ENCODE peak calls at places on chromosome 22, in seven cellular contexts. D is stomach, R is A549, Z is thyroid gland, H is endothelial cell of umbilical vein, Q is body of pancreas, K is uterus. B is an unnamed sample.

GRCh38 chr22:24157783-24158170 is 23.5 kb upstream of the SUSD2 start:
- DNase-seq in H (no peak), R (no peak), Z (no peak), K (no peak), D (no peak), Q (no peak), B (no peak)

GRCh38 chr22:40621309-40622151 is 15.0 kb downstream of the MRTFA start:
- DNase-seq in Z (no peak), H (no peak), Q (no peak), D (no peak), K (no peak), R (no peak), B (no peak)

GRCh38 chr22:22945195-22945594 is 57.6 kb downstream of the IGLL5 start:
- DNase-seq in K (no peak), Z (no peak), D (peak), R (no peak), H (no peak), Q (no peak), B (no peak)

GRCh38 chr22:23180301-23180892 is at the start of gene BCR:
- DNase-seq in D (peak), H (peak), K (peak), R (peak), Q (peak), Z (peak), B (peak)

GRCh38 chr22:28706845-28707244 is 27.2 kb upstream of the TTC28 start:
- DNase-seq in Z (no peak), H (no peak), K (no peak), D (no peak), Q (no peak), R (no peak), B (no peak)

GRCh38 chr22:43376765-43377485 is 33.8 kb upstream of the SCUBE1 start:
- DNase-seq in Q (peak), D (peak), R (no peak), H (no peak), K (no peak), Z (peak), B (no peak)

GRCh38 chr22:50015451-50016307 is 3.1 kb upstream of the IL17REL start:
- DNase-seq in D (no peak), K (no peak), Z (no peak), H (no peak), R (no peak), Q (peak), B (no peak)

GRCh38 chr22:41725510-41726110 is 26.3 kb downstream of the MEI1 start:
- DNase-seq in Z (no peak), Q (no peak), H (no peak), R (peak), K (no peak), D (no peak), B (no peak)

GRCh38 chr22:22400964-22401363 is 107.6 kb downstream of the ZNF280B start:
- DNase-seq in K (no peak), Q (no peak), R (no peak), H (no peak), Z (no peak), D (no peak), B (no peak)

GRCh38 chr22:38782402-38783094 is 11.4 kb downstream of the DNAL4 start:
- DNase-seq in D (no peak), K (no peak), Z (no peak), R (no peak), H (no peak), Q (no peak), B (peak)

GRCh38 chr22:48222742-48223487 is 1460.5 kb downstream of the TBC1D22A start:
- DNase-seq in D (no peak), R (no peak), H (no peak), Q (no peak), K (no peak), Z (no peak), B (no peak)

GRCh38 chr22:44701824-44702478 is at the start of gene PRR5:
- DNase-seq in Q (peak), Z (peak), R (peak), D (peak), K (peak), H (peak), B (no peak)

GRCh38 chr22:20436309-20437252 is 1.0 kb downstream of the SCARF2 start:
- DNase-seq in K (peak), Q (no peak), H (peak), R (no peak), Z (peak), D (no peak), B (no peak)

GRCh38 chr22:50173983-50174355 is 3.4 kb downstream of the PANX2 start:
- DNase-seq in K (no peak), Z (no peak), Q (no peak), H (no peak), D (no peak), R (no peak), B (no peak)

GRCh38 chr22:23700706-23701105 is 9.9 kb downstream of the RGL4 start:
- DNase-seq in R (no peak), H (no peak), Z (no peak), K (no peak), Q (peak), D (no peak), B (no peak)

GRCh38 chr22:42022162-42022847 is 23.7 kb downstream of the WBP2NL start:
- DNase-seq in R (peak), Q (no peak), Z (no peak), D (no peak), K (no peak), H (no peak), B (no peak)

GRCh38 chr22:33438273-33438672 is 380.1 kb upstream of the SYN3 start:
- DNase-seq in H (no peak), D (no peak), R (peak), Q (no peak), K (peak), Z (no peak), B (peak)

GRCh38 chr22:20131593-20131855 is at the start of gene ZDHHC8:
- DNase-seq in D (peak), H (no peak), K (no peak), Z (peak), R (no peak), Q (peak), B (no peak)

GRCh38 chr22:37561209-37562048 is 1.1 kb downstream of the CDC42EP1 start:
- DNase-seq in R (peak), H (peak), Q (peak), K (peak), Z (peak), D (peak), B (peak)

GRCh38 chr22:37559521-37559900 is 769 bp upstream of the CDC42EP1 start:
- DNase-seq in D (no peak), Z (no peak), K (no peak), H (no peak), R (no peak), Q (no peak), B (no peak)

GRCh38 chr22:37560682-37561208 is 465 bp downstream of the CDC42EP1 start:
- DNase-seq in D (no peak), Q (peak), R (no peak), H (peak), K (peak), Z (peak), B (no peak)

GRCh38 chr22:37558815-37559214 is 1.5 kb upstream of the CDC42EP1 start:
- DNase-seq in Q (no peak), R (no peak), D (no peak), Z (no peak), H (no peak), K (no peak), B (no peak)

GRCh38 chr22:37559901-37560681 is at the start of gene CDC42EP1:
- DNase-seq in H (peak), Z (peak), D (peak), Q (peak), K (peak), R (peak), B (peak)
- TF ChIP-seq POLR2A in H (peak), Z (peak), D (no peak), Q (peak), K (peak), R (peak), B (peak)

DNA sequence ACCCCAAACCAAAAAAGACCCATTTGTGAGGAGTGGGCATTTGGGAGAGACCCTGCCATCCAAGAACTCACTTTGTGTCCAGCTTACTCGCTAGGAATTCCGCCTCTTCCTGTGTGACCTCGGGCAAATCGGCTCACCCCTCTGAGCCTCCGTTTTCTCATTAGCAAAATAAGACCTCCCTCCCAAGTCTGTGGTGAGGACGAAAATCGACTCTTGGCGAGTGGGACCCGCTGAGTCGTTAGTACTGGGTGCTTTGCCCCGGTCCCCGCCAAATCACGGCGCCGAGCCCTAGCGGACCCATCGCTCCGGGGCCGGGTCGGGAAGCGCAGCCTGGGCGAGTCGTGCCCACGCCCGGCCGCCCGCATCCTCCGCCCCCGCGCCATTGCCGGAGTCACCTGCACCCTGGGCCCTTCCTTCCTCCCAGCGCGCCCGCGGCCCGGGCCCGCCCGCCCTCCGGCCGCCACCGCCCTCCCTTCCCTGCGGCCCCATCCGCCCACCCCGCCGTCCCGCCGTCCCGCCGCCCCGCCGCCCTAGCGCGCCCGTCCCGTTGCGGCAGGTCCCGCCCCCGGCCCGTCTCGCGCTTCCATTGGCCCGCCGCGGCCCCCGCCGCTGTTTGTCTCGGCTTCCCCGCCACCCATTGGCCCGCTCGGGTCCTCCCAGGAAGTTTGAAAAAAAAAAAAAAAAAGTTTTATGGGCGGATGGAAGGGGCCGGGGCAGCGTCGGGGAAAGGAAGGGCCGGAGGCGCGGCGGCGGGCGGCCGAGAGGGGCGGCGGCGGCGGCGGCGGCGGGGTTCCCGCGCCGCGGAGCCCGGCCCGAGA is 48.9 kb downstream of the TRIOBP start:
- DNase-seq in Q (peak), R (peak), H (peak), Z (peak), K (peak), D (peak), B (no peak)
- TF ChIP-seq POLR2A in Q (no peak), R (peak), H (peak), Z (no peak), K (peak), D (no peak), B (peak)

GRCh38 chr22:31647516-31647915 is 14.5 kb downstream of the PISD start:
- DNase-seq in R (no peak), Z (no peak), Q (no peak), D (no peak), H (peak), K (no peak), B (no peak)
- TF ChIP-seq POLR2A in R (no peak), Z (no peak), Q (no peak), D (no peak), H (no peak), K (no peak), B (no peak)

DNA sequence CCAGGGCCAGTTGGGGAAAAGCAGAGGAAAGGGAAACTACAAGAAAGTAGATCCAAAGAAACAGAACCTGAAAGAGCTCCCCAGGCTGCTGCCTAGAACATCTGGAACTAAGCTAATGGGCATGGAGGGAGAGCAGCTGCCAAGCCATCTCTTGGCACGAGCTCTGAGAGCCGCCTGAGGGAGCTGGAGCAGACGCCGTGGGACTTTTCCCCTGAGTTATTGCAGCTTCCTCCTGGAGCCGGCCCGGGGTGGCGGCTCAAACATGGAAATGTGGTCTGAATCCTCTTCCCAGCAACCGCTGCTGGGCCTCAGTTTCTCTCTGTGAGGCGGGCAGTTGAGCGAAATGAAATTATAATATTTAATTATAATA is 41.8 kb downstream of the LIF start:
- DNase-seq in Z (no peak), K (peak), D (peak), R (no peak), Q (no peak), H (no peak), B (no peak)
- TF ChIP-seq POLR2A in Z (no peak), K (no peak), D (no peak), R (no peak), Q (no peak), H (no peak), B (no peak)

B was measured in H54.